ENCODE peak calls at places on chromosomes 11 and 22, in nine cellular contexts. H is mesendoderm; C is mammary epithelial cell; B is PC-9; L is GM23248; M is Peyer's patch; K is heart left ventricle; J is CD4-positive, CD25-positive, alpha-beta regulatory T cell; Z is mucosa of descending colon. S is an unnamed sample.
A peak's percentile ranks its signal among the peaks of the same experiment; 100 is the strongest.

GRCh38 chr11:44301856-44302231 is 8.1 kb downstream of the ALX4 start:
- DNase-seq in H (no peak), C (peak; percentile 44), B (peak; percentile 74), L (peak; percentile 66), M (no peak), K (no peak), J (no peak), Z (no peak), S (no peak)

GRCh38 chr11:47004595-47005033 is 68.1 kb downstream of the CSTPP1 start:
- DNase-seq in H (no peak), C (peak; percentile 61), B (peak; percentile 43), L (peak; percentile 98), M (peak; percentile 50), K (peak; percentile 87), J (peak; percentile 25), Z (peak; percentile 67), S (peak; percentile 16)

GRCh38 chr11:67373916-67374570 is 645 bp upstream of the CLCF1 start:
- DNase-seq in H (peak; percentile 97), C (peak; percentile 97), B (peak; percentile 98), L (peak; percentile 99), M (peak; percentile 79), K (peak; percentile 90), J (peak; percentile 62), Z (peak; percentile 76), S (peak; percentile 74)

GRCh38 chr22:29458551-29458950 is 20.2 kb downstream of the RFPL1 start:
- DNase-seq in H (no peak), C (no peak), B (no peak), L (no peak), M (no peak), K (no peak), J (no peak), Z (no peak), S (no peak)

GRCh38 chr11:31720225-31720624 is 90.9 kb downstream of the PAX6 start:
- DNase-seq in H (no peak), C (no peak), B (no peak), L (no peak), M (no peak), K (no peak), J (no peak), Z (no peak), S (no peak)

GRCh38 chr11:39786682-39787081 is 1672.8 kb downstream of the LRRC4C start:
- DNase-seq in H (no peak), C (no peak), B (no peak), L (no peak), M (no peak), K (no peak), J (no peak), Z (no peak), S (no peak)

GRCh38 chr11:134658481-134659080 is 246.5 kb upstream of the B3GAT1 start:
- DNase-seq in H (no peak), C (no peak), B (no peak), L (no peak), M (no peak), K (no peak), J (no peak), Z (no peak), S (peak; percentile 12)

GRCh38 chr22:26450453-26451185 is 21.6 kb downstream of the ASPHD2 start:
- DNase-seq in H (peak; percentile 40), C (no peak), B (no peak), L (no peak), M (no peak), K (no peak), J (no peak), Z (no peak), S (no peak)

GRCh38 chr11:134958336-134958640 is 546.2 kb upstream of the B3GAT1 start:
- DNase-seq in H (no peak), C (no peak), B (no peak), L (no peak), M (no peak), K (no peak), J (no peak), Z (no peak), S (no peak)

GRCh38 chr11:34492806-34493414 is 20.7 kb downstream of the ELF5 start:
- DNase-seq in H (peak; percentile 64), C (peak; percentile 47), B (peak; percentile 62), L (peak; percentile 77), M (no peak), K (no peak), J (peak; percentile 54), Z (peak; percentile 89), S (no peak)

GRCh38 chr11:112880454-112880853 is 80.8 kb upstream of the NCAM1 start:
- DNase-seq in H (no peak), C (no peak), B (no peak), L (no peak), M (no peak), K (no peak), J (peak; percentile 0), Z (no peak), S (no peak)

GRCh38 chr11:35861191-35861590 is 82.7 kb upstream of the LDLRAD3 start:
- DNase-seq in H (no peak), C (no peak), B (no peak), L (no peak), M (no peak), K (no peak), J (no peak), Z (no peak), S (no peak)

GRCh38 chr11:69351460-69351859 is 57.5 kb downstream of the MYEOV start:
- DNase-seq in H (peak; percentile 7), C (peak; percentile 40), B (no peak), L (peak; percentile 79), M (no peak), K (no peak), J (no peak), Z (no peak), S (no peak)

GRCh38 chr11:8729837-8730696 is 47.5 kb downstream of the RPL27A start:
- DNase-seq in H (no peak), C (no peak), B (no peak), L (no peak), M (no peak), K (no peak), J (no peak), Z (no peak), S (no peak)

GRCh38 chr11:8732276-8732675 is 49.7 kb downstream of the RPL27A start:
- DNase-seq in H (no peak), C (no peak), B (no peak), L (peak; percentile 15), M (no peak), K (no peak), J (no peak), Z (no peak), S (no peak)

GRCh38 chr11:8730697-8731020 is 48.1 kb downstream of the RPL27A start:
- DNase-seq in H (no peak), C (no peak), B (no peak), L (no peak), M (no peak), K (no peak), J (no peak), Z (no peak), S (no peak)

GRCh38 chr11:8732748-8733241 is 50.2 kb downstream of the RPL27A start:
- DNase-seq in H (peak; percentile 68), C (peak; percentile 66), B (no peak), L (peak; percentile 91), M (no peak), K (peak; percentile 88), J (no peak), Z (peak; percentile 23), S (peak; percentile 70)

DNA sequence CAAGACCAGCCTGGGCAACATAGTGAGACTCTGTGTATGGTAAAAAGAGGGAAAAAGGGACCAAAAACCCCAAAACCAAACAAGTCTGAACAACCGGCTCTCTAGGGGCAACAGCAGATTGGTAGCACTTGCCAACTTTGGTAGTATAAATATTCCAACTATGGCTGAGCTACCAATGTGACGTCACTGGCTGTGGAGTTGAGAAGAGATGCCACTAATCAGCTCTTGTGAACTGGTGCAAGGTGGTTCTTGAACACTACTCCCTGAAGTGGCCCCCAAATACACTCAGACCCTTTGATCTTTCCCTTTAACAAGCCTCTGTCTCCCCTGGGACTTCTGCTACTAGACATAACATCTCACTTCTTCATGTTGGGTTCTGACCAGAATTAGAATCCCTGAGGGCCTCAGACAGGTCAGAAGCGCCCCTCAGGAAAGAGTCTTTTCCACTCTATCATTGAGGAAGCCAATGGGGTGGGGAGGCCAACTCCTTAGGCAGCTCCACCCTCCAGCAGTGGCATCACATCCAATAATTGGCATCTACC is 49.1 kb downstream of the RPL27A start:
- DNase-seq in H (no peak), C (no peak), B (no peak), L (no peak), M (no peak), K (no peak), J (no peak), Z (no peak), S (no peak)
- H3K4me1 ChIP-seq in H (peaks cover 12% of the 10 kb centered on the region), C (peaks cover 20% of the 10 kb centered on the region), B (peaks cover 30% of the 10 kb centered on the region), L (peaks cover 27% of the 10 kb centered on the region), M (no peaks in the 10 kb centered on the region), K (peaks cover 43% of the 10 kb centered on the region), J (no peaks in the 10 kb centered on the region), Z (no peaks in the 10 kb centered on the region), S (peaks cover 58% of the 10 kb centered on the region)

GRCh38 chr11:16169541-16169940 is 186.8 kb downstream of the SOX6 start:
- DNase-seq in H (peak; percentile 33), C (no peak), B (no peak), L (peak; percentile 64), M (no peak), K (no peak), J (no peak), Z (no peak), S (no peak)
- H3K4me1 ChIP-seq in H (no peaks in the 10 kb centered on the region), C (no peaks in the 10 kb centered on the region), B (no peaks in the 10 kb centered on the region), L (peaks cover 20% of the 10 kb centered on the region), M (no peaks in the 10 kb centered on the region), K (peaks cover 9% of the 10 kb centered on the region), J (no peaks in the 10 kb centered on the region), Z (no peaks in the 10 kb centered on the region), S (no peaks in the 10 kb centered on the region)

DNA sequence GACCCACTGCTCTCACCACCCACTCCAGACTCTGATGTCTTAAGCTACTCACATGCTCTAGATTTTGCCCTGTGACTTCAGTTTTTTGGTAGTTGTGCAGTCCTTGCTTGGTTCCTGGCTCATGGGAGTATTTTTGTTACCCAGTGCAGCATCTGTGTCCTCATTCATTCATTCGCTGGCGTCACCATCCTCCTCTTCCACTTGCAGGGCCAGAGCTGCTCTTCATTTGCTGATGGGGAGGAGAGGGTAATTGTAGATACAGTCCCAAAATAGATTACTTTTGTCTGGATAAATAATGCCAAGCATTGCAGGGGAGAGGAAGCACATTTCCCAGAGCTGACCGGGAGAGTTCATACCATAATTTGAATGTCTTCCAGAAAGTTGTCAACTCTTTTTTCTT is 12.7 kb downstream of the MRPL48 start:
- DNase-seq in H (no peak), C (no peak), B (no peak), L (no peak), M (no peak), K (no peak), J (no peak), Z (no peak), S (no peak)
- H3K4me1 ChIP-seq in H (no peaks in the 10 kb centered on the region), C (no peaks in the 10 kb centered on the region), B (no peaks in the 10 kb centered on the region), L (no peaks in the 10 kb centered on the region), M (no peaks in the 10 kb centered on the region), K (no peaks in the 10 kb centered on the region), J (no peaks in the 10 kb centered on the region), Z (no peaks in the 10 kb centered on the region), S (no peaks in the 10 kb centered on the region)

DNA sequence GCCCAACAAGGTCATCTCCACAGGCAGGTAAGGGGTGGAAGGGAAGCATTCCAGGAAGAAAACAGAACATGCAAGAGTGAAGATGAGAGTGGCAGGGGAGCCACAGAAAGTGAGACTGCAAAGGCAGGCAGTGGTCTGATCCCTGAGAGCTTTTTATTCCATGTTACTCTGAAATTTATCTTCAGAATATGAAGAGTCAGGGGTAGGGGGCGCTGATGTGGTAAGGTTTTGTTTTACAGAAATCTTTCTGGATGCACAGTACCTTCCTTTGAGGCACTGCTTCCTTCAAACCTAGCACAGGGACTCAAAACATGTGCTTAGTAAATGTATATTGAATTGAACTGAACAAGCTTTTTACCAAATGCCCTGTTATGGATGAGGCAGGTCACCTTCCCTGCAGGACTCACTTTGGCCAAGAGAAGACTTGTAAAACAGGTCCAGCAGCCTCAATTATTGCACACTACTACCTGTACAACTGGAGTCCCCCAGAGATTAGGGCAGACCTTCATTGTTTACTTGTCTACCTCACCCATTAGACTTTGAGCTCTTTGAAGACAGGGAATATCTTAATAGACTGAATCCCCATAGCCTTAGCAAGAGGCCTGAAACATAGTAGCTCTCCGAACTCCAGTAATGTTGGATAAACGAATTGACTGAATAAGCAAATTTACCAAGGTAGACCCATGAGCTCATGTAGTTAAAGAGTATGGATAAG is 2.2 kb downstream of the PAK1 start:
- DNase-seq in H (peak; percentile 54), C (peak; percentile 42), B (peak; percentile 55), L (no peak), M (no peak), K (no peak), J (peak; percentile 26), Z (peak; percentile 91), S (no peak)
- H3K4me1 ChIP-seq in H (peaks cover 14% of the 10 kb centered on the region), C (peaks cover 20% of the 10 kb centered on the region), B (peaks cover 51% of the 10 kb centered on the region), L (no peaks in the 10 kb centered on the region), M (peaks cover 3% of the 10 kb centered on the region), K (peaks cover 4% of the 10 kb centered on the region), J (peaks cover 12% of the 10 kb centered on the region), Z (peaks cover 43% of the 10 kb centered on the region), S (peaks cover 8% of the 10 kb centered on the region)

S was measured in ascending aorta.